ENCODE peak calls at places on chromosomes 11 and 22, in four cellular contexts. T is effector memory CD4-positive, alpha-beta T cell; M is heart right ventricle; H is IMR-90. E is an unnamed sample.

GRCh38 chr22:42338502-42338901 is 68.0 kb upstream of the TCF20 start:
- DNase-seq in T (no peak), H (no peak), M (no peak), E (no peak)

GRCh38 chr11:86174101-86175046 is 70.2 kb upstream of the EED start:
- DNase-seq in T (no peak), M (peak; percentile 69), H (peak; percentile 99), E (peak; percentile 73)

GRCh38 chr11:46846510-46846830 is 390 bp upstream of the CKAP5 start:
- DNase-seq in M (no peak), T (no peak), H (no peak), E (no peak)

GRCh38 chr11:112797072-112797471 is 164.1 kb upstream of the NCAM1 start:
- DNase-seq in T (no peak), H (no peak), M (no peak), E (no peak)

GRCh38 chr22:45855961-45856360 is 121.0 kb downstream of the WNT7B start:
- DNase-seq in T (no peak), H (no peak), M (no peak), E (no peak)

GRCh38 chr22:24813861-24814770 is 8.1 kb downstream of the SGSM1 start:
- DNase-seq in M (no peak), T (no peak), H (no peak), E (no peak)

GRCh38 chr11:76946223-76946622 is 85.5 kb downstream of the ACER3 start:
- DNase-seq in T (no peak), M (no peak), H (no peak), E (no peak)

GRCh38 chr22:42353883-42354727 is 78.1 kb downstream of the NFAM1 start:
- DNase-seq in T (no peak), H (peak; percentile 13), M (no peak), E (no peak)

GRCh38 chr11:105897161-105897560 is 124.9 kb downstream of the MSANTD4 start:
- DNase-seq in H (no peak), M (no peak), T (no peak), E (no peak)

GRCh38 chr11:91837649-91838330 is 386.8 kb upstream of the FAT3 start:
- DNase-seq in H (no peak), T (no peak), M (no peak), E (no peak)

GRCh38 chr11:3222003-3222855 is 3.6 kb upstream of the MRGPRG start:
- DNase-seq in M (peak; percentile 9), T (no peak), H (no peak), E (peak; percentile 59)

GRCh38 chr11:5808500-5809121 is at the start of gene OR52N2:
- DNase-seq in H (peak; percentile 65), T (peak; percentile 71), M (peak; percentile 35), E (peak; percentile 79)

GRCh38 chr11:95485115-95485900 is 254.3 kb upstream of the SESN3 start:
- DNase-seq in M (no peak), T (no peak), H (no peak), E (no peak)

GRCh38 chr11:3866206-3866605 is 10.7 kb downstream of the STIM1 start:
- DNase-seq in T (no peak), H (no peak), M (peak; percentile 42), E (no peak)

GRCh38 chr11:12430351-12430750 is 53.0 kb downstream of the PARVA start:
- DNase-seq in H (peak; percentile 77), M (no peak), T (no peak), E (no peak)

GRCh38 chr11:71156301-71156700 is 96.1 kb downstream of the SHANK2 start:
- DNase-seq in T (no peak), M (no peak), H (no peak), E (no peak)

GRCh38 chr11:73965076-73965763 is 14.4 kb downstream of the DNAJB13 start:
- DNase-seq in H (no peak), M (no peak), T (no peak), E (peak; percentile 52)

GRCh38 chr22:48752451-48753380 is 1075.0 kb downstream of the BRD1 start:
- DNase-seq in H (no peak), M (no peak), T (no peak), E (no peak)

GRCh38 chr11:3954448-3955298 is 99.2 kb downstream of the STIM1 start:
- DNase-seq in M (no peak), H (peak; percentile 58), T (no peak), E (no peak)

GRCh38 chr11:129605815-129606214 is 209.8 kb upstream of the TMEM45B start:
- DNase-seq in T (no peak), H (no peak), M (no peak), E (no peak)

GRCh38 chr11:15418887-15419286 is 304.2 kb downstream of the INSC start:
- DNase-seq in T (no peak), H (no peak), M (no peak), E (no peak)

GRCh38 chr11:13391217-13391616 is 71.8 kb downstream of the BTBD10 start:
- DNase-seq in T (no peak), M (no peak), H (no peak), E (no peak)

GRCh38 chr22:41305646-41306045 is 4.3 kb downstream of the ZC3H7B start:
- DNase-seq in H (peak; percentile 73), T (no peak), M (no peak), E (no peak)

GRCh38 chr22:33922268-33922667 is 2.0 kb upstream of the LARGE1 start:
- DNase-seq in H (peak; percentile 34), T (no peak), M (no peak), E (no peak)

GRCh38 chr22:30883586-30884145 is 84.9 kb downstream of the MORC2 start:
- DNase-seq in T (no peak), M (peak; percentile 2), H (no peak), E (no peak)

GRCh38 chr11:35477871-35478270 is 47.5 kb downstream of the PAMR1 start:
- DNase-seq in M (no peak), H (no peak), T (no peak), E (no peak)

GRCh38 chr22:42438293-42438650 is 6.1 kb upstream of the NFAM1 start:
- DNase-seq in M (no peak), T (no peak), H (no peak), E (no peak)

GRCh38 chr22:46845281-46846153 is 83.1 kb downstream of the TBC1D22A start:
- DNase-seq in T (no peak), H (peak; percentile 63), M (no peak), E (no peak)

GRCh38 chr11:112497826-112498225 is 237.2 kb upstream of the PLET1 start:
- DNase-seq in H (no peak), T (no peak), M (no peak), E (no peak)

DNA sequence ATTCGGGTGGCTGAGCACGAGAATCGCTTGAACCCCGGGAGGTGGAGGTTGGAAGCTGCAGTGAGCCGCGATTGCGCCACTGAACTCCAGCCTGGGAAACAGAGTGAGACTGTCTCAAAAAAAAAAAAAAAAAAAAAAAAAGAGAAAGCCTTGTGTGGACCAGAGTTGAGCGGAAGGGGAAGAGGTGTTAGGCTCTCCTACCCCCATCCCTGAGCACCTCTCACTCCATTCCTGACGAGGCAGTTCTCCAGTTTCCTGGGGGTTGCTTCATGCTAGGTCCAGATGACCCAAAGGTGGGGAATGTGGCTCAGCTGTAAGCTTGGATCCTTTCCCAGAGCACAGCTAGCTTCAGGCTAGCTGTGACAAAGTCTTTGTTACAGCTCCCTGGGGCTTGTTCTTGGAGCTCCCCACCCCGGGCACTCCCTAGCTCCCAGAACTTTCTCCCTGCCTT is 8.8 kb upstream of the DNAL4 start:
- DNase-seq in T (no peak), M (peak; percentile 38), H (peak; percentile 95), E (no peak)
- H3K4me1 ChIP-seq in T (no peaks in the 10 kb centered on the region), M (no peaks in the 10 kb centered on the region), H (peaks cover 2% of the 10 kb centered on the region), E (no peaks in the 10 kb centered on the region)

GRCh38 chr11:125166347-125166841 is 1.8 kb downstream of the PKNOX2 start:
- DNase-seq in T (no peak), H (no peak), M (peak; percentile 37), E (no peak)
- H3K4me1 ChIP-seq in T (peaks cover 18% of the 10 kb centered on the region), H (peaks cover 17% of the 10 kb centered on the region), M (peaks cover 8% of the 10 kb centered on the region), E (peaks cover 37% of the 10 kb centered on the region)

GRCh38 chr11:31809543-31809856 is 1.6 kb downstream of the PAX6 start:
- DNase-seq in T (no peak), H (no peak), M (no peak), E (no peak)

GRCh38 chr11:31812392-31813241 is 1.5 kb upstream of the PAX6 start:
- DNase-seq in M (no peak), T (no peak), H (no peak), E (no peak)

GRCh38 chr11:31809857-31810778 is 1.0 kb downstream of the PAX6 start:
- DNase-seq in H (peak; percentile 28), M (no peak), T (no peak), E (no peak)

GRCh38 chr11:31808721-31809542 is 2.2 kb downstream of the PAX6 start:
- DNase-seq in H (no peak), T (no peak), M (no peak), E (no peak)

GRCh38 chr11:31810779-31811647 is at the start of gene PAX6:
- DNase-seq in H (peak; percentile 19), M (no peak), T (peak; percentile 20), E (peak; percentile 74)
- H3K4me1 ChIP-seq in H (no peaks in the 10 kb centered on the region), M (peaks cover 30% of the 10 kb centered on the region), T (peaks cover 66% of the 10 kb centered on the region), E (peaks cover 20% of the 10 kb centered on the region)

DNA sequence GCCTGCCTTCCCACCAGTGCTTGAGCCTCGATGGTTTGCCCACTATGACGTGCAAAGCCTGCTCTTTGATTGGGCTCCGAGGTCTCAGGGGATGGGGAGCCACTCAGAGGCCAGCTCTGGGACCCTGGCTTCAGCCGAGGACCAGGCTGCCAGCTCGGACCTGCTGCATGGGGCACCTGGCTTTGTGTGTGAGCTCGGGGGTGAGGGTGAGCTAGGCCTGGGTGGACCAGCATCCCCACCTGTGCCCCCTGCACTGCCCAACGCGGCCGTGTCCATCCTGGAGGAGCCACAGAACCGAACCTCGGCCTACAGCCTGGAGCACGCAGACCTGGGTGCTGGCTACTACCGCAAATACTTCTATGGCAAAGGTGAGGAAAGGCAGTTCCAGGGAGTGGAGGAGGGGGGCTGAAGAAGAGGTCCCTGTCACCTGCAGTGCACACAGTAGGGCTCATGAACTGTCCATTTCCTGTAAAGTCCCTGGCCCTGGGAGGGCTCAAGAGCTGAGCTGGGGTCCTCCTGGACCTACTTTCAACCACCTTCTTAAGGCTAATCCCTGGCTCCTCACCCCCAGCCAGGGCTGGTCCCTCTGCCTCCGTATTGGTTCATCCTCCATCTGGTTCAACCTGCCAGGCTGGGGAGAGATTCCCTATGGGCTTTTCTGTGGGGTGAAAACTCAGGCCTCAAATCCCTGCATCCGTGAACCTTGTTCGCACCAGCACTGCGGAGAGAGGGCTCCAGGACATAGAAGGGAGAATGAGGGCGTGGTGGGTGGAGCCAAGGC is 3.5 kb downstream of the SIPA1 start:
- DNase-seq in H (no peak), T (no peak), M (no peak), E (no peak)
- H3K4me1 ChIP-seq in H (peaks cover 14% of the 10 kb centered on the region), T (peaks cover 45% of the 10 kb centered on the region), M (peaks cover 21% of the 10 kb centered on the region), E (peaks cover 10% of the 10 kb centered on the region)

DNA sequence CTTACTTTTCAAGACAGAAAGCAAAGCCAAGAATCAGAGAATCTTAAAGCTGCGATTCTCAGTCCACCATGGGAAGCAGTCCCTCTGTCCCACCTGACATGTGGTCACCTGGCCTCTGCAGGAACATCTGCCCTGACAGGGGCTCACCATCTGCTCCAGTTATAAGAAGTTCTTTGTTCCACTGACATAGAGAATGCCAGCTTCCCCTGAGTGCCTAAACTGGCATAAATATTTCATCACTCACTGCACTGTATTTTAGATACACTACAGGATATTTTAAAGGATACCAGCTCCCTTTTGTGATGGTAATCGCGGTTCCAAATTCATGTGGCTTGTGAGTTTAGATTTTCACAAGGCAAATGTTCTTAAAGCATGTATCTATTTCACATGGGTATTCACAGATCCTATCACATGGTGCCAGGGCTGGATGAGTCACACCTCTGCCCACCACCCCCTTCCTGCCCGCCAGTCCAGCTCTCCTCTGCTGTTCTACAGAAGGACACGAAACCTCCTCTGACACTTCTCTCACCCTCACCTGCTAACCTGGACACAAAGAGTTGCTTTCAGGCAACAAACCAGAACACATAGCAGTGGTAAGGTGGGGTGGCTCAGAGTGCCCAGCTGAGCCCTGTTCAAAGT is 105.5 kb downstream of the KCNC1 start:
- DNase-seq in H (peak; percentile 22), M (no peak), T (no peak), E (no peak)
- H3K4me1 ChIP-seq in H (peaks cover 4% of the 10 kb centered on the region), M (no peaks in the 10 kb centered on the region), T (no peaks in the 10 kb centered on the region), E (no peaks in the 10 kb centered on the region)

GRCh38 chr11:45227836-45228235 is 58.3 kb downstream of the SYT13 start:
- DNase-seq in H (no peak), T (no peak), M (no peak), E (no peak)
- H3K4me1 ChIP-seq in H (no peaks in the 10 kb centered on the region), T (no peaks in the 10 kb centered on the region), M (no peaks in the 10 kb centered on the region), E (peaks cover 2% of the 10 kb centered on the region)